ENCODE peak calls at places on chromosomes 5 and 9, in five cellular contexts. L, Y, F, V and B are unnamed samples.

GRCh38 chr5:72290356-72291133 is 29.5 kb downstream of the MRPS27 start:
- DNase-seq in L (no peak), Y (no peak), F (no peak), V (no peak), B (no peak)

GRCh38 chr9:29390859-29391258 is 1817.6 kb upstream of the C9orf72 start:
- DNase-seq in L (no peak), Y (no peak), F (no peak), V (no peak), B (no peak)

GRCh38 chr5:177495243-177496060 is 2.0 kb downstream of the PDLIM7 start:
- DNase-seq in L (peak), Y (no peak), F (no peak), V (no peak), B (no peak)

GRCh38 chr9:133714606-133715294 is 23.4 kb downstream of the SARDH start:
- DNase-seq in L (peak), Y (no peak), F (no peak), V (no peak), B (no peak)

GRCh38 chr5:42855811-42856210 is 44.1 kb upstream of the SELENOP start:
- DNase-seq in L (no peak), Y (no peak), F (no peak), V (no peak), B (no peak)

GRCh38 chr9:131043646-131044045 is 34.7 kb downstream of the LAMC3 start:
- DNase-seq in L (no peak), Y (no peak), F (no peak), V (no peak), B (no peak)

GRCh38 chr9:77449177-77450092 is 198.7 kb downstream of the GNA14 start:
- DNase-seq in L (no peak), Y (no peak), F (no peak), V (no peak), B (no peak)

GRCh38 chr5:176888016-176888864 is 10.9 kb downstream of the HK3 start:
- DNase-seq in L (no peak), Y (no peak), F (no peak), V (no peak), B (no peak)

GRCh38 chr9:125763373-125763772 is 16.2 kb downstream of the PBX3 start:
- DNase-seq in L (no peak), Y (no peak), F (peak), V (peak), B (no peak)

GRCh38 chr9:3088166-3088702 is 244.3 kb upstream of the PUM3 start:
- DNase-seq in L (no peak), Y (no peak), F (no peak), V (no peak), B (no peak)

GRCh38 chr5:177362871-177363507 is 5.3 kb downstream of the RGS14 start:
- DNase-seq in L (peak), Y (peak), F (peak), V (no peak), B (no peak)

GRCh38 chr9:76521244-76521673 is 62.3 kb downstream of the GCNT1 start:
- DNase-seq in L (no peak), Y (no peak), F (no peak), V (no peak), B (no peak)

GRCh38 chr9:68731857-68732256 is 26.8 kb downstream of the PIP5K1B start:
- DNase-seq in L (peak), Y (no peak), F (no peak), V (no peak), B (no peak)

GRCh38 chr5:77638763-77639451 is 394 bp upstream of the OTP start:
- DNase-seq in L (no peak), Y (no peak), F (no peak), V (no peak), B (no peak)

GRCh38 chr5:61159841-61160240 is 2.4 kb downstream of the SMIM15 start:
- DNase-seq in L (no peak), Y (no peak), F (no peak), V (no peak), B (no peak)

GRCh38 chr9:118268046-118268445 is 563.8 kb downstream of the TLR4 start:
- DNase-seq in L (no peak), Y (no peak), F (no peak), V (no peak), B (no peak)

GRCh38 chr5:178526796-178527457 is 63.3 kb downstream of the COL23A1 start:
- DNase-seq in L (no peak), Y (no peak), F (no peak), V (no peak), B (no peak)

GRCh38 chr5:107361945-107362344 is 308.8 kb downstream of the EFNA5 start:
- DNase-seq in L (peak), Y (no peak), F (no peak), V (no peak), B (no peak)

GRCh38 chr9:87909310-87910041 is 8.3 kb upstream of the SPATA31C1 start:
- DNase-seq in L (peak), Y (no peak), F (no peak), V (no peak), B (no peak)